ENCODE peak calls at places on chromosome 11, in nine cellular contexts. One of them, this sample, is unnamed.

GRCh38 chr11:93652161-93652597 is 9.3 kb upstream of the CEP295 start:
- DNase-seq in sigmoid colon: no peak
- DNase-seq in fibroblast of lung: peak; percentile 15
- DNase-seq in A673: peak; percentile 78
- DNase-seq in uterus: no peak
- DNase-seq in neural progenitor cell: peak; percentile 37
- DNase-seq in IMR-90: peak; percentile 44
- DNase-seq in heart right ventricle: peak; percentile 30
- DNase-seq in heart left ventricle: peak; percentile 21
- DNase-seq in this sample: no peak

GRCh38 chr11:1109101-1109917 is 34.6 kb downstream of the MUC2 start:
- DNase-seq in fibroblast of lung: no peak
- DNase-seq in IMR-90: no peak
- DNase-seq in sigmoid colon: no peak
- DNase-seq in neural progenitor cell: no peak
- DNase-seq in heart left ventricle: no peak
- DNase-seq in heart right ventricle: no peak
- DNase-seq in A673: no peak
- DNase-seq in uterus: no peak
- DNase-seq in this sample: peak; percentile 61

GRCh38 chr11:127902405-127902804 is 685.0 kb downstream of the ETS1 start:
- DNase-seq in IMR-90: no peak
- DNase-seq in fibroblast of lung: no peak
- DNase-seq in heart left ventricle: no peak
- DNase-seq in neural progenitor cell: peak; percentile 2
- DNase-seq in heart right ventricle: no peak
- DNase-seq in A673: no peak
- DNase-seq in uterus: no peak
- DNase-seq in sigmoid colon: no peak
- DNase-seq in this sample: no peak

GRCh38 chr11:3171931-3172560 is 6.9 kb upstream of the OSBPL5 start:
- DNase-seq in neural progenitor cell: no peak
- DNase-seq in fibroblast of lung: no peak
- DNase-seq in IMR-90: no peak
- DNase-seq in heart left ventricle: no peak
- DNase-seq in sigmoid colon: no peak
- DNase-seq in heart right ventricle: no peak
- DNase-seq in uterus: no peak
- DNase-seq in A673: no peak
- DNase-seq in this sample: peak; percentile 39

GRCh38 chr11:3169235-3169951 is 4.3 kb upstream of the OSBPL5 start:
- DNase-seq in neural progenitor cell: peak; percentile 52
- DNase-seq in fibroblast of lung: peak; percentile 75
- DNase-seq in heart left ventricle: peak; percentile 48
- DNase-seq in uterus: peak; percentile 44
- DNase-seq in IMR-90: peak; percentile 73
- DNase-seq in sigmoid colon: peak; percentile 79
- DNase-seq in A673: peak; percentile 50
- DNase-seq in heart right ventricle: peak; percentile 62
- DNase-seq in this sample: peak; percentile 80

GRCh38 chr11:40338739-40339138 is 1120.7 kb downstream of the LRRC4C start:
- DNase-seq in sigmoid colon: no peak
- DNase-seq in heart right ventricle: no peak
- DNase-seq in A673: peak; percentile 79
- DNase-seq in IMR-90: peak; percentile 80
- DNase-seq in neural progenitor cell: no peak
- DNase-seq in heart left ventricle: no peak
- DNase-seq in fibroblast of lung: peak; percentile 74
- DNase-seq in uterus: no peak
- DNase-seq in this sample: no peak

GRCh38 chr11:34798985-34799384 is 117.2 kb downstream of the APIP start:
- DNase-seq in heart left ventricle: no peak
- DNase-seq in fibroblast of lung: no peak
- DNase-seq in sigmoid colon: no peak
- DNase-seq in heart right ventricle: no peak
- DNase-seq in uterus: no peak
- DNase-seq in neural progenitor cell: no peak
- DNase-seq in A673: no peak
- DNase-seq in IMR-90: no peak
- DNase-seq in this sample: no peak

GRCh38 chr11:66288138-66288865 is 641 bp downstream of the YIF1A start:
- DNase-seq in fibroblast of lung: no peak
- DNase-seq in sigmoid colon: peak; percentile 76
- DNase-seq in heart left ventricle: no peak
- DNase-seq in IMR-90: no peak
- DNase-seq in neural progenitor cell: no peak
- DNase-seq in heart right ventricle: no peak
- DNase-seq in uterus: no peak
- DNase-seq in A673: no peak
- DNase-seq in this sample: no peak

GRCh38 chr11:121408830-121409229 is 43.3 kb upstream of the SORL1 start:
- DNase-seq in A673: no peak
- DNase-seq in IMR-90: no peak
- DNase-seq in heart right ventricle: no peak
- DNase-seq in sigmoid colon: no peak
- DNase-seq in heart left ventricle: no peak
- DNase-seq in neural progenitor cell: no peak
- DNase-seq in fibroblast of lung: no peak
- DNase-seq in uterus: no peak
- DNase-seq in this sample: no peak

GRCh38 chr11:5837695-5838094 is 4.0 kb downstream of the OR52E6 start:
- DNase-seq in uterus: no peak
- DNase-seq in IMR-90: no peak
- DNase-seq in A673: no peak
- DNase-seq in heart right ventricle: no peak
- DNase-seq in heart left ventricle: no peak
- DNase-seq in neural progenitor cell: no peak
- DNase-seq in sigmoid colon: no peak
- DNase-seq in fibroblast of lung: no peak
- DNase-seq in this sample: no peak

GRCh38 chr11:12377106-12377823 is at the start of gene PARVA:
- DNase-seq in IMR-90: peak; percentile 81
- DNase-seq in A673: peak; percentile 67
- DNase-seq in heart right ventricle: peak; percentile 70
- DNase-seq in sigmoid colon: peak; percentile 88
- DNase-seq in neural progenitor cell: peak; percentile 93
- DNase-seq in uterus: peak; percentile 76
- DNase-seq in heart left ventricle: peak; percentile 77
- DNase-seq in fibroblast of lung: peak; percentile 87
- DNase-seq in this sample: peak; percentile 87

GRCh38 chr11:119361056-119361787 is 14.7 kb upstream of the MFRP start:
- DNase-seq in neural progenitor cell: peak; percentile 91
- DNase-seq in heart right ventricle: peak; percentile 70
- DNase-seq in fibroblast of lung: peak; percentile 82
- DNase-seq in heart left ventricle: peak; percentile 78
- DNase-seq in sigmoid colon: peak; percentile 72
- DNase-seq in A673: peak; percentile 44
- DNase-seq in IMR-90: peak; percentile 87
- DNase-seq in uterus: peak; percentile 75
- DNase-seq in this sample: peak; percentile 79

DNA sequence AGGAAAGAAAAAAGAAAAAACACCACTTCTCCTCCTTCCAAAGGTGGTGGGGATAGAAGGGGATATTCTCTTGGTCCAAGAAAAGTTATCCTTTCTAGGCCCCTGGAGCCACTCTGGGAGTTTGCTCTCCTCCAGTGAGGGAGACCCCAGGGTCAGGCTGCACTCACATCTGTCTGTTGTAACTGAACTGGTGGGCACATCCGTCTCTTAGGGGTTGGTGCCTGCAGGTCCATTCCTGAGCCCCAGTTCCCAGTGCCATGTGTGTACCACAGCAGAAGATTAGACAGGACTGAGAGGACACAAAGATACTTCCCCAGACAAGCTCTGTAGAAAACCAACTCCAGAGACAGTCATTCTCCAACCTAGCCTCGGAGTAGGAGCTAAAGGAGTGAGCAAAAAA is 3.1 kb upstream of the ATG2A start:
- DNase-seq in heart right ventricle: no peak
- DNase-seq in uterus: no peak
- DNase-seq in fibroblast of lung: no peak
- DNase-seq in neural progenitor cell: no peak
- DNase-seq in IMR-90: no peak
- DNase-seq in heart left ventricle: no peak
- DNase-seq in sigmoid colon: peak; percentile 40
- DNase-seq in A673: no peak
- DNase-seq in this sample: no peak
- H3K4me1 ChIP-seq in heart right ventricle: peaks cover 56% of the 10 kb centered on the region
- H3K4me1 ChIP-seq in uterus: no peaks in the 10 kb centered on the region
- H3K4me1 ChIP-seq in fibroblast of lung: peaks cover 6% of the 10 kb centered on the region
- H3K4me1 ChIP-seq in neural progenitor cell: peaks cover 17% of the 10 kb centered on the region
- H3K4me1 ChIP-seq in IMR-90: peaks cover 10% of the 10 kb centered on the region
- H3K4me1 ChIP-seq in heart left ventricle: peaks cover 54% of the 10 kb centered on the region
- H3K4me1 ChIP-seq in sigmoid colon: peaks cover 40% of the 10 kb centered on the region
- H3K4me1 ChIP-seq in A673: peaks cover 10% of the 10 kb centered on the region
- H3K4me1 ChIP-seq in this sample: peaks cover 18% of the 10 kb centered on the region

GRCh38 chr11:75816561-75817239 is 1.7 kb downstream of the UVRAG start:
- DNase-seq in A673: peak; percentile 33
- DNase-seq in heart left ventricle: no peak
- DNase-seq in uterus: no peak
- DNase-seq in neural progenitor cell: no peak
- DNase-seq in fibroblast of lung: peak; percentile 23
- DNase-seq in sigmoid colon: no peak
- DNase-seq in heart right ventricle: no peak
- DNase-seq in IMR-90: no peak
- DNase-seq in this sample: no peak

GRCh38 chr11:75814369-75814685 is 683 bp upstream of the UVRAG start:
- DNase-seq in sigmoid colon: no peak
- DNase-seq in neural progenitor cell: no peak
- DNase-seq in heart right ventricle: no peak
- DNase-seq in A673: no peak
- DNase-seq in uterus: no peak
- DNase-seq in fibroblast of lung: no peak
- DNase-seq in IMR-90: no peak
- DNase-seq in heart left ventricle: no peak
- DNase-seq in this sample: no peak

GRCh38 chr11:75813622-75814039 is 1.4 kb upstream of the UVRAG start:
- DNase-seq in fibroblast of lung: peak; percentile 51
- DNase-seq in A673: no peak
- DNase-seq in uterus: no peak
- DNase-seq in neural progenitor cell: no peak
- DNase-seq in heart right ventricle: no peak
- DNase-seq in sigmoid colon: no peak
- DNase-seq in heart left ventricle: no peak
- DNase-seq in IMR-90: peak; percentile 20
- DNase-seq in this sample: no peak

GRCh38 chr11:75814686-75815344 is at the start of gene UVRAG:
- DNase-seq in A673: peak; percentile 99
- DNase-seq in heart right ventricle: peak; percentile 99
- DNase-seq in heart left ventricle: peak; percentile 98
- DNase-seq in neural progenitor cell: peak; percentile 99
- DNase-seq in fibroblast of lung: peak; percentile 100
- DNase-seq in IMR-90: peak; percentile 99
- DNase-seq in uterus: peak; percentile 99
- DNase-seq in sigmoid colon: peak; percentile 99
- DNase-seq in this sample: peak; percentile 96

DNA sequence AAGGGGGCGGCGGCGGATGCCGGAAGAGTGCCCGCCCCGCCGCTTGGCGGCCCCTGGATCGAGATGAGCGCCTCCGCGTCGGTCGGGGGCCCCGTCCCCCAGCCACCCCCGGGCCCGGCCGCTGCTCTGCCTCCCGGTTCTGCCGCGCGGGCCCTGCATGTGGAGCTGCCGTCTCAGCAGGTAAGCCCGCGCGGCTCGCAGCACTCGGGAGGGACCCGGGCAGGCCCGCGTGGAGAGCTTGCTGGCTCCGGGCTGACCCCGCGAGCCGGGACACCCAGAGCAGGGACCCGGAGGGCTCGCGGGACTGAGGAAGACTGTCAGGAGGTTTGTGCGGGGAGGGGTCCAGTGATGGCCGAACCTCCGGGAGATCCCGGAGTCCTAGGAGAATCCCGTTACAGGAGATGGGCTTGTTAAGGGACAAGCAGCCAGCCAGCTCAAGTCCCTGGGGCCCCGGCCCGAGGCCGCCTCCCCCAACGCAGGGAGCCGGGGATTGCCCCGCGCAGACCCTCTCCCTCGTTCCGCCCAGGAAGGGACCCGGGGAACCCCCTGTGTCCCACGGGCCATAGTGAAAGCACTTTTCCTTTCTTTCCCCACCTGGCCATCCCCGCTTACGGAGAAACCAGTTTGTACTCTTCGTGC is 454 bp downstream of the UVRAG start:
- DNase-seq in heart right ventricle: peak; percentile 26
- DNase-seq in sigmoid colon: peak; percentile 83
- DNase-seq in heart left ventricle: peak; percentile 27
- DNase-seq in uterus: no peak
- DNase-seq in IMR-90: peak; percentile 29
- DNase-seq in fibroblast of lung: peak; percentile 46
- DNase-seq in A673: peak; percentile 60
- DNase-seq in neural progenitor cell: no peak
- DNase-seq in this sample: no peak
- TF ChIP-seq CTCF in heart right ventricle: no peak
- TF ChIP-seq CTCF in sigmoid colon: no peak
- TF ChIP-seq CTCF in heart left ventricle: no peak
- TF ChIP-seq CTCF in uterus: no peak
- TF ChIP-seq CTCF in IMR-90: no peak
- TF ChIP-seq CTCF in fibroblast of lung: no peak
- TF ChIP-seq CTCF in A673: no peak
- TF ChIP-seq CTCF in neural progenitor cell: peak; percentile 14
- TF ChIP-seq CTCF in this sample: no peak

GRCh38 chr11:43718373-43718772 is 37.8 kb downstream of the HSD17B12 start:
- DNase-seq in A673: no peak
- DNase-seq in IMR-90: no peak
- DNase-seq in fibroblast of lung: no peak
- DNase-seq in uterus: no peak
- DNase-seq in heart right ventricle: no peak
- DNase-seq in neural progenitor cell: no peak
- DNase-seq in heart left ventricle: no peak
- DNase-seq in sigmoid colon: no peak
- DNase-seq in this sample: no peak
- H3K4me1 ChIP-seq in A673: no peaks in the 10 kb centered on the region
- H3K4me1 ChIP-seq in IMR-90: no peaks in the 10 kb centered on the region
- H3K4me1 ChIP-seq in fibroblast of lung: no peaks in the 10 kb centered on the region
- H3K4me1 ChIP-seq in uterus: no peaks in the 10 kb centered on the region
- H3K4me1 ChIP-seq in heart right ventricle: peaks cover 23% of the 10 kb centered on the region
- H3K4me1 ChIP-seq in neural progenitor cell: no peaks in the 10 kb centered on the region
- H3K4me1 ChIP-seq in heart left ventricle: peaks cover 25% of the 10 kb centered on the region
- H3K4me1 ChIP-seq in sigmoid colon: peaks cover 2% of the 10 kb centered on the region
- H3K4me1 ChIP-seq in this sample: no peaks in the 10 kb centered on the region

GRCh38 chr11:73218106-73218829 is at the start of gene P2RY2:
- DNase-seq in IMR-90: no peak
- DNase-seq in heart left ventricle: peak; percentile 86
- DNase-seq in uterus: peak; percentile 27
- DNase-seq in heart right ventricle: peak; percentile 82
- DNase-seq in sigmoid colon: peak; percentile 73
- DNase-seq in neural progenitor cell: peak; percentile 88
- DNase-seq in fibroblast of lung: peak; percentile 38
- DNase-seq in A673: peak; percentile 51
- DNase-seq in this sample: peak; percentile 89
- TF ChIP-seq CTCF in IMR-90: peak; percentile 46
- TF ChIP-seq CTCF in heart left ventricle: peak; percentile 54
- TF ChIP-seq CTCF in uterus: peak; percentile 35
- TF ChIP-seq CTCF in heart right ventricle: peak; percentile 59
- TF ChIP-seq CTCF in sigmoid colon: no peak
- TF ChIP-seq CTCF in neural progenitor cell: peak; percentile 66
- TF ChIP-seq CTCF in fibroblast of lung: no peak
- TF ChIP-seq CTCF in A673: peak; percentile 69
- TF ChIP-seq CTCF in this sample: peak; percentile 51